ENCODE peak calls at places on chromosome 19, in eight cellular contexts. O is ascending aorta, V is heart left ventricle, N is lung, E is left ventricle myocardium inferior, U is lower lobe of right lung, G is breast epithelium, Y is heart right ventricle. M is an unnamed sample.

GRCh38 chr19:29528350-29528945 is 2.7 kb downstream of the VSTM2B start:
- DNase-seq in Y (peak), O (no peak), V (peak), G (peak), E (peak), N (no peak), U (no peak), M (no peak)

GRCh38 chr19:13881231-13881691 is 4.3 kb downstream of the NANOS3 start:
- DNase-seq in U (no peak), E (no peak), Y (no peak), O (no peak), N (no peak), G (peak), V (no peak), M (no peak)

GRCh38 chr19:18063463-18063862 is 23.3 kb downstream of the IL12RB1 start:
- DNase-seq in U (no peak), E (no peak), N (no peak), V (no peak), G (no peak), Y (no peak), O (no peak), M (no peak)

GRCh38 chr19:44072543-44073401 is 813 bp downstream of the ZNF284 start:
- DNase-seq in U (no peak), N (no peak), V (no peak), O (no peak), G (no peak), Y (no peak), E (no peak), M (no peak)

GRCh38 chr19:19525611-19526380 is 2.9 kb upstream of the YJEFN3 start:
- DNase-seq in Y (no peak), O (no peak), V (no peak), U (no peak), E (no peak), G (no peak), N (no peak), M (no peak)

GRCh38 chr19:48739835-48740704 is at the start of gene RASIP1:
- DNase-seq in U (peak), G (no peak), E (peak), O (no peak), N (peak), Y (peak), V (peak), M (no peak)

GRCh38 chr19:18433735-18434398 is 4.1 kb downstream of the ISYNA1 start:
- DNase-seq in G (no peak), Y (no peak), N (no peak), O (no peak), U (no peak), E (no peak), V (no peak), M (no peak)

GRCh38 chr19:34432797-34433196 is 4.6 kb downstream of the UBA2 start:
- DNase-seq in Y (peak), V (peak), N (no peak), G (no peak), E (peak), U (no peak), O (peak), M (no peak)

GRCh38 chr19:18674616-18675015 is 8.9 kb upstream of the CRTC1 start:
- DNase-seq in N (no peak), V (peak), E (peak), G (no peak), U (no peak), O (no peak), Y (peak), M (no peak)

GRCh38 chr19:56837492-56837891 is 3.0 kb downstream of the PEG3 start:
- DNase-seq in V (peak), O (peak), G (peak), Y (peak), U (peak), E (peak), N (peak), M (peak)

GRCh38 chr19:48678201-48678600 is 5.4 kb upstream of the NTN5 start:
- DNase-seq in N (no peak), U (no peak), O (no peak), V (no peak), G (no peak), Y (no peak), E (no peak), M (no peak)

GRCh38 chr19:31054430-31054829 is 294.8 kb downstream of the TSHZ3 start:
- DNase-seq in N (no peak), G (no peak), E (peak), Y (no peak), V (peak), O (no peak), U (no peak), M (no peak)

GRCh38 chr19:17618919-17619318 is 63.5 kb downstream of the COLGALT1 start:
- DNase-seq in V (no peak), O (no peak), E (no peak), Y (no peak), G (no peak), N (no peak), U (no peak), M (no peak)

GRCh38 chr19:18933297-18933696 is 7.7 kb downstream of the HOMER3 start:
- DNase-seq in O (no peak), U (no peak), E (no peak), N (no peak), G (no peak), Y (no peak), V (no peak), M (no peak)

GRCh38 chr19:45455707-45456499 is 11.9 kb upstream of the FOSB start:
- DNase-seq in U (peak), O (peak), G (peak), N (peak), Y (peak), V (peak), E (peak), M (peak)

GRCh38 chr19:13597625-13598024 is 91.3 kb upstream of the CACNA1A start:
- DNase-seq in N (peak), G (peak), O (no peak), Y (no peak), U (no peak), E (no peak), V (peak), M (no peak)

GRCh38 chr19:12365094-12365371 is 450 bp downstream of the ZNF442 start:
- DNase-seq in O (no peak), N (no peak), E (no peak), G (peak), Y (no peak), U (no peak), V (peak), M (no peak)

GRCh38 chr19:13281567-13282291 is 131.5 kb downstream of the IER2 start:
- DNase-seq in N (no peak), E (no peak), Y (no peak), O (no peak), U (no peak), V (no peak), G (no peak), M (no peak)

GRCh38 chr19:40304306-40304705 is 19.2 kb upstream of the AKT2 start:
- DNase-seq in G (no peak), Y (no peak), E (no peak), O (no peak), N (no peak), V (no peak), U (no peak), M (no peak)

GRCh38 chr19:45164577-45165335 is 4.0 kb upstream of the NKPD1 start:
- DNase-seq in U (peak), Y (peak), O (no peak), V (peak), E (peak), N (peak), G (peak), M (no peak)

GRCh38 chr19:11288349-11288748 is 7.6 kb upstream of the TSPAN16 start:
- DNase-seq in V (no peak), N (no peak), O (no peak), E (no peak), G (no peak), U (no peak), Y (no peak), M (no peak)

GRCh38 chr19:10510301-10510802 is 6.9 kb downstream of the S1PR5 start:
- DNase-seq in Y (no peak), N (no peak), U (no peak), V (no peak), O (no peak), E (no peak), G (no peak), M (no peak)

GRCh38 chr19:5086725-5087439 is 118.0 kb downstream of the KDM4B start:
- DNase-seq in O (no peak), E (no peak), U (no peak), V (no peak), Y (no peak), N (no peak), G (no peak), M (no peak)

GRCh38 chr19:4980087-4980486 is 11.2 kb downstream of the KDM4B start:
- DNase-seq in G (no peak), O (no peak), V (no peak), U (no peak), N (no peak), Y (no peak), E (no peak), M (no peak)

GRCh38 chr19:48543121-48543710 is 8.8 kb upstream of the SULT2B1 start:
- DNase-seq in E (no peak), O (no peak), V (no peak), U (peak), N (peak), G (peak), Y (no peak), M (no peak)

GRCh38 chr19:17579523-17580244 is 24.2 kb downstream of the COLGALT1 start:
- DNase-seq in Y (peak), G (no peak), N (peak), O (no peak), E (peak), V (peak), U (peak), M (no peak)

GRCh38 chr19:55626350-55626749 is 2.0 kb upstream of the ZNF784 start:
- DNase-seq in G (no peak), U (no peak), N (no peak), O (no peak), E (no peak), Y (no peak), V (no peak), M (no peak)

GRCh38 chr19:19171821-19172532 is 1.9 kb upstream of the MEF2B start:
- DNase-seq in E (no peak), Y (no peak), O (no peak), V (no peak), N (no peak), U (no peak), G (no peak), M (no peak)

GRCh38 chr19:40811478-40812341 is 12.7 kb downstream of the EGLN2 start:
- DNase-seq in O (no peak), G (no peak), Y (no peak), V (peak), E (no peak), U (peak), N (no peak), M (no peak)

DNA sequence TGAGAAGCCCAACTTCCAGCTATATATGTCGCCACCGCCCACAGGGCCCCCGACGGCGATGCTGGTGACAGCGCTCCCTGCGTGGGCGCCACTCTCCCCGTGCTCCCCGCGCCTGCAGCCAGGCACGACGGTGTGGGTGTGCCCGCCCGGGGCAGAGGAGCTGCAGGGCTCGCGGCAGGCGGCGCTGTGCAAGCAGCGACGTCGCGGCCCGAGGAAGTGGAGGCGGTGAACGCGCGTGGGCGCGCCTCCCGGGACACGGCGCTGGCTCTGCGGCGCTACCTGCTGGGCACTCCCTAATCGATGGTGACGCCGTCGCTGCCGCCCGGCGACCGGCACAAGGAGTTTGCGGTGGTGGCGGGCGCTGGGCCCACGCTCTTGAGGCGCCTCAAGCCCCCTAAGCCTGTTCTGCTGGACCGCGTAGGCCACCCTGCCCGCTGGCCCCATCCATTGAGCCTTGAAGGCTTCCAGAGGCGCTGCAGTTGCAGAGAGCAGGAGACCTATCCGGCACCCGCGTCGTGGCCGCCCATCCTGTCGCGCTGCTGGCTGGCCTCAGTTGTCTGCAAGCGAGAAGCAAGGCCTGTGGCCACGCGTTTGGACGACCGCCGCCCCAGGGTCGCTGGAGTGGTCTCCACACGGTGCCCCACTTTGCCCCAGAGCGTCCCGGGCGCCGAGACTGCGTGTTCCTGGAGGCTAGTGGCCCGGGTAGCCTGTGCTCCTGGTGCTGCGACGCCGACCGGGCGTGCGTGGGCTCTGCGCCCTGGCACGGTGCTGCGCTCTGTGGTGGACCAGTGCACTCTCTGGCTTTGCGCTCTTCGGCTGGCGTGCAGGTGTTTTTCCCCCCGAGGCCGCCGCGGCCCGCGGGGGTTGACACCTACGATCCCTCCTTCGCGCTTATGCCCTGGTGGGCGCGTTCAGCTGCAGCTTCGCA is 23.1 kb downstream of the LRFN3 start:
- DNase-seq in O (no peak), N (no peak), V (peak), E (peak), G (no peak), U (peak), Y (peak), M (no peak)
- TF ChIP-seq CTCF in O (no peak), N (no peak), V (peak), E (peak), G (no peak), U (peak), Y (peak), M (no peak)

DNA sequence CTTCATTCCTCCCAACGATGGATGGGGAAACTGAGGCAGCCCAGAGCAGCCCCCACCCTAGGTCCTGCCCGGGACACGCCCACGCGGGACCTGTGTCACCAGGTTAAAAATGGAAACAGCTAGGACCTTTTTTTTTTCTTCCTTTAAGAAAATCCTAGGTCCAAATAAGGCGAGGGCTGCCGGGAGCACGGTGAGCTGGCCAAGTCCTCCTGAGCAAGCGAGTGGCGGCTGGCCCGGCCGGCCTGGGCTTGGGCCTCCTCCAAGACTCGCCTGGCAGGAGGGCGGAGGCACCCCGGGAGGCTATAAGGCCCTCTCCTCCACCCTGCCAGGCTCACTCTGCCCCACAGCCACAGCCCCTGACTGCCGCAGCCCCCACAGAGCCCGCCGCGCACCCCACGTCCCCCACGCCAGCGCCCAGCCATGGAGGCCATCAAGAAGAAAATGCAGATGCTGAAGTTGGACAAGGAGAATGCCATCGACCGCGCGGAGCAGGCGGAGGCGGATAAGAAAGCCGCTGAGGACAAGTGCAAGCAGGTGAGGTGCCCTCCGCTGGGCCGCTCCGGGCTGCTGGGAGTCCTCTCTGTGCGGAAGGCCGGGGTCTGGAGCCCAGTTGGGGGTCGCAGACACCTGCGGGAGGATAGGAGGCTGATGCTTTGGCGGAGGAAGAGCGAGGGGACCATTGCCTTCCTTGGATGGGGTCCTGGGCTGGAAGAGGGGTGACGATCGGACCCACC is 8.9 kb upstream of the TPM4 start:
- DNase-seq in U (peak), Y (peak), N (peak), G (peak), O (peak), V (peak), E (no peak), M (peak)
- H3K27ac ChIP-seq in U (peak), Y (peak), N (peak), G (peak), O (peak), V (peak), E (peak), M (peak)

GRCh38 chr19:46623915-46624502 is 880 bp downstream of the PTGIR start:
- DNase-seq in U (no peak), O (no peak), V (no peak), E (no peak), Y (no peak), N (no peak), G (no peak), M (no peak)

GRCh38 chr19:46620716-46621115 is 4.2 kb downstream of the PTGIR start:
- DNase-seq in Y (no peak), E (no peak), O (peak), U (no peak), N (no peak), G (no peak), V (no peak), M (no peak)

GRCh38 chr19:46620267-46620666 is 4.6 kb downstream of the PTGIR start:
- DNase-seq in O (no peak), E (no peak), V (no peak), G (no peak), Y (no peak), U (no peak), N (no peak), M (no peak)

GRCh38 chr19:46622118-46622446 is 2.8 kb downstream of the PTGIR start:
- DNase-seq in Y (no peak), N (no peak), E (no peak), V (no peak), G (no peak), U (no peak), O (no peak), M (no peak)

GRCh38 chr19:46621191-46622117 is 3.4 kb downstream of the PTGIR start:
- DNase-seq in N (no peak), G (no peak), Y (no peak), U (peak), V (peak), E (no peak), O (no peak), M (no peak)
- TF ChIP-seq CTCF in N (no peak), G (no peak), Y (peak), U (no peak), V (no peak), E (no peak), O (no peak), M (no peak)

GRCh38 chr19:7829561-7830271 is at the start of gene EVI5L:
- DNase-seq in O (peak), N (peak), V (peak), Y (peak), E (peak), U (peak), G (peak), M (peak)
- H3K27ac ChIP-seq in O (no peak), N (peak), V (no peak), Y (peak), E (peak), U (no peak), G (peak), M (no peak)

GRCh38 chr19:6354098-6354674 is 7.1 kb upstream of the CLPP start:
- DNase-seq in E (no peak), G (no peak), V (no peak), O (no peak), U (no peak), Y (no peak), N (no peak), M (no peak)
- TF ChIP-seq CTCF in E (peak), G (no peak), V (peak), O (no peak), U (peak), Y (peak), N (no peak), M (peak)

DNA sequence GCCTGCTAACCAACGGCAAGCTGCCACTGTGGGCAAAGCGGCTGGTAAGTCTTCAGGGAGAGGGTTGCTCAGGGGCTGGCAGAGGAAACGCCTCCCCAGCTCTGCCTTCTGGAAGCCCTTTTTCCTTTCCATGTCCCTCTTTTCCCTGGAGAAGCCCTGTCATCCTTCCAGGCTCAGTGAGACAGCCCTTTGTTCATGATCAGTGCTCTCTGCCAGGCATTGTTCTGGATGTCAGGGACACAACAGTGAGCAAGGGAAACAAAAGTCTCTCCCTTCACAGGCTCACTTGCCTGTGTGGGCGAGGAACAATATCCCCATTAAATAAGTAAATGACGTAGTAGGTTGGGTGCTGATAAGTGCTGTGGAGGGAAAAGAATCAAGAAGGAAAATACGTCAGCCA is 13.9 kb upstream of the OVOL3 start:
- DNase-seq in V (no peak), N (no peak), Y (no peak), O (no peak), G (peak), U (no peak), E (no peak), M (no peak)
- H3K27ac ChIP-seq in V (no peak), N (no peak), Y (peak), O (no peak), G (peak), U (no peak), E (peak), M (no peak)

GRCh38 chr19:3257071-3257470 is 32.6 kb downstream of the CELF5 start:
- DNase-seq in Y (no peak), V (no peak), G (no peak), E (no peak), U (no peak), N (no peak), O (no peak), M (no peak)
- TF ChIP-seq CTCF in Y (no peak), V (no peak), G (no peak), E (no peak), U (no peak), N (no peak), O (no peak), M (no peak)